ENCODE peak calls at places on chromosomes 5 and 9, in seven cellular contexts. W, M, F, X, P, L and E are unnamed samples.

GRCh38 chr9:130222833-130223232 is 42.7 kb upstream of the HMCN2 start:
- DNase-seq in M (no peak), P (no peak), L (no peak), F (no peak), W (no peak), X (no peak), E (no peak)

GRCh38 chr5:71899865-71900342 is 180.8 kb downstream of the CARTPT start:
- DNase-seq in P (no peak), L (no peak), W (no peak), F (no peak), M (no peak), X (no peak), E (no peak)

GRCh38 chr9:73780916-73781315 is 629.3 kb downstream of the ANXA1 start:
- DNase-seq in L (peak), F (no peak), M (no peak), X (no peak), W (no peak), P (peak), E (no peak)

GRCh38 chr5:87129051-87129450 is 138.6 kb upstream of the RASA1 start:
- DNase-seq in M (no peak), W (no peak), X (no peak), L (no peak), F (no peak), P (no peak), E (no peak)

GRCh38 chr9:76988941-76989340 is 30.5 kb upstream of the FOXB2 start:
- DNase-seq in L (no peak), P (no peak), X (no peak), F (no peak), M (no peak), W (no peak), E (no peak)

GRCh38 chr5:10663531-10664183 is 97.4 kb downstream of the DAP start:
- DNase-seq in F (no peak), L (peak), M (no peak), P (peak), W (no peak), X (no peak), E (no peak)

GRCh38 chr5:143138839-143139238 is 264.6 kb downstream of the NR3C1 start:
- DNase-seq in X (no peak), F (no peak), M (no peak), W (no peak), P (no peak), L (no peak), E (no peak)

GRCh38 chr9:114989600-114990410 is 59.4 kb upstream of the TNFSF8 start:
- DNase-seq in M (no peak), L (no peak), W (no peak), X (peak), P (no peak), F (peak), E (no peak)